ENCODE peak calls at places on chromosome 4, in four cellular contexts. One of them, this sample, is unnamed.

GRCh38 chr4:86950835-86951525 is 16.2 kb downstream of the AFF1 start:
- DNase-seq in AG10803: peak; percentile 91
- DNase-seq in CD4-positive, alpha-beta memory T cell: no peak
- DNase-seq in brain microvascular endothelial cell: no peak
- DNase-seq in this sample: no peak

GRCh38 chr4:26557164-26557563 is 26.7 kb upstream of the TBC1D19 start:
- DNase-seq in CD4-positive, alpha-beta memory T cell: no peak
- DNase-seq in brain microvascular endothelial cell: peak; percentile 68
- DNase-seq in AG10803: peak; percentile 100
- DNase-seq in this sample: peak; percentile 51

GRCh38 chr4:183563874-183564273 is 59.0 kb downstream of the ING2 start:
- DNase-seq in CD4-positive, alpha-beta memory T cell: no peak
- DNase-seq in AG10803: peak; percentile 24
- DNase-seq in brain microvascular endothelial cell: no peak
- DNase-seq in this sample: peak; percentile 20

GRCh38 chr4:155914782-155915181 is 11.3 kb downstream of the TDO2 start:
- DNase-seq in CD4-positive, alpha-beta memory T cell: no peak
- DNase-seq in AG10803: no peak
- DNase-seq in brain microvascular endothelial cell: no peak
- DNase-seq in this sample: no peak

GRCh38 chr4:70705856-70706461 is 15.8 kb upstream of the RUFY3 start:
- DNase-seq in AG10803: peak; percentile 57
- DNase-seq in CD4-positive, alpha-beta memory T cell: no peak
- DNase-seq in brain microvascular endothelial cell: peak; percentile 40
- DNase-seq in this sample: no peak

GRCh38 chr4:14222630-14223029 is 595.1 kb upstream of the BOD1L1 start:
- DNase-seq in brain microvascular endothelial cell: no peak
- DNase-seq in AG10803: no peak
- DNase-seq in CD4-positive, alpha-beta memory T cell: no peak
- DNase-seq in this sample: no peak

GRCh38 chr4:155582971-155583437 is 83.6 kb upstream of the GUCY1A1 start:
- DNase-seq in CD4-positive, alpha-beta memory T cell: peak; percentile 19
- DNase-seq in brain microvascular endothelial cell: peak; percentile 36
- DNase-seq in AG10803: peak; percentile 43
- DNase-seq in this sample: peak; percentile 89

GRCh38 chr4:150591284-150591874 is 9.4 kb downstream of the MAB21L2 start:
- DNase-seq in CD4-positive, alpha-beta memory T cell: no peak
- DNase-seq in AG10803: no peak
- DNase-seq in brain microvascular endothelial cell: no peak
- DNase-seq in this sample: no peak

GRCh38 chr4:176566769-176567168 is 226.0 kb downstream of the VEGFC start:
- DNase-seq in CD4-positive, alpha-beta memory T cell: no peak
- DNase-seq in AG10803: no peak
- DNase-seq in brain microvascular endothelial cell: no peak
- DNase-seq in this sample: peak; percentile 17

GRCh38 chr4:94373752-94374151 is 31.1 kb upstream of the HPGDS start:
- DNase-seq in AG10803: no peak
- DNase-seq in brain microvascular endothelial cell: no peak
- DNase-seq in CD4-positive, alpha-beta memory T cell: no peak
- DNase-seq in this sample: no peak

GRCh38 chr4:159179310-159179958 is 76.6 kb downstream of the RAPGEF2 start:
- DNase-seq in brain microvascular endothelial cell: no peak
- DNase-seq in CD4-positive, alpha-beta memory T cell: no peak
- DNase-seq in AG10803: no peak
- DNase-seq in this sample: no peak

GRCh38 chr4:1635452-1635851 is 48.7 kb downstream of the FAM53A start:
- DNase-seq in AG10803: peak; percentile 30
- DNase-seq in CD4-positive, alpha-beta memory T cell: no peak
- DNase-seq in brain microvascular endothelial cell: no peak
- DNase-seq in this sample: no peak
- H3K4me3 ChIP-seq in AG10803: no peak overlapping the region
- H3K4me3 ChIP-seq in CD4-positive, alpha-beta memory T cell: no peak overlapping the region
- H3K4me3 ChIP-seq in brain microvascular endothelial cell: no peak overlapping the region
- H3K4me3 ChIP-seq in this sample: no peak overlapping the region

DNA sequence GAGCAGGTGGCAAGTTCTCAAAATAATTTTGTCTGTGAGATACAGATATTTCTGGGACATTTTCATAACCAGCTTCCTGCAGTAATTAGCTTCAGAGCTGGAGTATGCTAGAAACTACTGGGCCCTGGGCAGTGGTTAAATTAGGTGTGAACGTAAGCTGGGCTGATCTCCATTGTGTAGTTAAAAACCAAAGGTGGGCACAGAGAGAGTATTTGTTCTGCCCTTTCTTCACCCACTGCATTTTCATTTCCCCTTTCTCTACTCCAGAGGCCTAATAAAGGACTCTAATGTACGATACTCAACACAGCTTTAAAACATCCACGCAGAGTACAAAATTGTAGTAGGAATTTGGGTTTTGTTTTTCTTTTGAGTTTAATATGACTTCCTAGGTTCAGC is 252.7 kb downstream of the SPRY1 start:
- DNase-seq in AG10803: no peak
- DNase-seq in CD4-positive, alpha-beta memory T cell: no peak
- DNase-seq in brain microvascular endothelial cell: no peak
- DNase-seq in this sample: no peak
- H3K4me3 ChIP-seq in AG10803: no peak overlapping the region
- H3K4me3 ChIP-seq in CD4-positive, alpha-beta memory T cell: no peak overlapping the region
- H3K4me3 ChIP-seq in brain microvascular endothelial cell: no peak overlapping the region
- H3K4me3 ChIP-seq in this sample: no peak overlapping the region

DNA sequence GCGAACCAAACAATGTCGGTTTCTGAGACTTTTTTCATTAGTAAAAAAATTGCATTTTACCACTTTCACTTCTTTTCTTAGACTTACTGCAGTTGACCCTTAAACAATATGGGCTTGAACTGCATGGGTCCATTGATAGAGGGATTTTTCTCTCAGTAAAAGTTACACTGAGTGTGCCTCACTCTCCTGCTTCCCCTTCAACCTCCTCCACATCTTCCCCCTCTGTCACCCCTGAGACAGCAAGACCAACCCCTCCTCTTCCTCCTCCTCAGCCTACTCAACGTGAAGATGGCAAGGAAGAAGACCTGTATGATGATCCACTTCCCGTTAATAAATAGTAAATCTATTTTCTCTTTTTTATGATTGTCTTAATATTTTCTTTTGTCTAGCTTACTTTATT is 43.4 kb downstream of the TEC start:
- DNase-seq in AG10803: no peak
- DNase-seq in CD4-positive, alpha-beta memory T cell: no peak
- DNase-seq in brain microvascular endothelial cell: no peak
- DNase-seq in this sample: no peak
- H3K4me3 ChIP-seq in AG10803: no peak overlapping the region
- H3K4me3 ChIP-seq in CD4-positive, alpha-beta memory T cell: no peak overlapping the region
- H3K4me3 ChIP-seq in brain microvascular endothelial cell: no peak overlapping the region
- H3K4me3 ChIP-seq in this sample: no peak overlapping the region

GRCh38 chr4:85939595-85939994 is 420.3 kb downstream of the MAPK10 start:
- DNase-seq in CD4-positive, alpha-beta memory T cell: no peak
- DNase-seq in brain microvascular endothelial cell: no peak
- DNase-seq in AG10803: peak; percentile 65
- DNase-seq in this sample: no peak

GRCh38 chr4:85938902-85939301 is 421.0 kb downstream of the MAPK10 start:
- DNase-seq in AG10803: no peak
- DNase-seq in CD4-positive, alpha-beta memory T cell: no peak
- DNase-seq in brain microvascular endothelial cell: no peak
- DNase-seq in this sample: no peak

GRCh38 chr4:85938062-85938461 is 421.8 kb downstream of the MAPK10 start:
- DNase-seq in brain microvascular endothelial cell: no peak
- DNase-seq in CD4-positive, alpha-beta memory T cell: no peak
- DNase-seq in AG10803: no peak
- DNase-seq in this sample: no peak

GRCh38 chr4:85942107-85942506 is 417.7 kb downstream of the MAPK10 start:
- DNase-seq in AG10803: no peak
- DNase-seq in brain microvascular endothelial cell: no peak
- DNase-seq in CD4-positive, alpha-beta memory T cell: no peak
- DNase-seq in this sample: no peak

GRCh38 chr4:85940131-85940530 is 419.7 kb downstream of the MAPK10 start:
- DNase-seq in CD4-positive, alpha-beta memory T cell: no peak
- DNase-seq in AG10803: no peak
- DNase-seq in brain microvascular endothelial cell: no peak
- DNase-seq in this sample: no peak
- H3K4me3 ChIP-seq in CD4-positive, alpha-beta memory T cell: no peak overlapping the region
- H3K4me3 ChIP-seq in AG10803: peak overlapping the region; percentile 54
- H3K4me3 ChIP-seq in brain microvascular endothelial cell: no peak overlapping the region
- H3K4me3 ChIP-seq in this sample: no peak overlapping the region

DNA sequence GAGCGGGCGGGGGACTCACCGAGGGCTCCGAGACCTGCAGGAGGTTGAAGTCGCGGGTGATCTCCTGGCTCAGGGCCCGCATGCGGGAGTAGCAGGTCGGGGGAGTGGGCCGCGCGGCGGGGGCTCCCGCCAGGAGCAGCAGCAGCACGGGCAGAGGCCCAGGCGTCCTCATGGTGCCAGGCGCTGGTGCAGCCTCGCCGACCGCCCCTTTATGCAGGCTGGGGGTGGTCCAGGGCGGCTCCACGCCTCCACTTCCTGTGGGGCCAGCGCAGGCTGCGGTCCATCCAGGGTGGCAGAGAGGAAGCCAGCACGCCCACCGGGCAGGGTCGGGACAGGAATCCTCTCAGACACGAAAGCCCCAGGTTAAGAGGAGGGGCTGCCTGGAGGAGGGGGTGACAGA is at the start of gene CYTL1:
- DNase-seq in AG10803: no peak
- DNase-seq in CD4-positive, alpha-beta memory T cell: no peak
- DNase-seq in brain microvascular endothelial cell: no peak
- DNase-seq in this sample: no peak
- H3K4me3 ChIP-seq in AG10803: no peak within 1 kb of the TSS
- H3K4me3 ChIP-seq in CD4-positive, alpha-beta memory T cell: no peak within 1 kb of the TSS
- H3K4me3 ChIP-seq in brain microvascular endothelial cell: peak within 1 kb of the TSS; percentile 49
- H3K4me3 ChIP-seq in this sample: peak within 1 kb of the TSS; percentile 14

GRCh38 chr4:88759039-88759631 is 61.5 kb upstream of the NAP1L5 start:
- DNase-seq in brain microvascular endothelial cell: peak; percentile 27
- DNase-seq in CD4-positive, alpha-beta memory T cell: no peak
- DNase-seq in AG10803: peak; percentile 66
- DNase-seq in this sample: peak; percentile 81
- H3K4me3 ChIP-seq in brain microvascular endothelial cell: no peak overlapping the region
- H3K4me3 ChIP-seq in CD4-positive, alpha-beta memory T cell: no peak overlapping the region
- H3K4me3 ChIP-seq in AG10803: no peak overlapping the region
- H3K4me3 ChIP-seq in this sample: no peak overlapping the region

DNA sequence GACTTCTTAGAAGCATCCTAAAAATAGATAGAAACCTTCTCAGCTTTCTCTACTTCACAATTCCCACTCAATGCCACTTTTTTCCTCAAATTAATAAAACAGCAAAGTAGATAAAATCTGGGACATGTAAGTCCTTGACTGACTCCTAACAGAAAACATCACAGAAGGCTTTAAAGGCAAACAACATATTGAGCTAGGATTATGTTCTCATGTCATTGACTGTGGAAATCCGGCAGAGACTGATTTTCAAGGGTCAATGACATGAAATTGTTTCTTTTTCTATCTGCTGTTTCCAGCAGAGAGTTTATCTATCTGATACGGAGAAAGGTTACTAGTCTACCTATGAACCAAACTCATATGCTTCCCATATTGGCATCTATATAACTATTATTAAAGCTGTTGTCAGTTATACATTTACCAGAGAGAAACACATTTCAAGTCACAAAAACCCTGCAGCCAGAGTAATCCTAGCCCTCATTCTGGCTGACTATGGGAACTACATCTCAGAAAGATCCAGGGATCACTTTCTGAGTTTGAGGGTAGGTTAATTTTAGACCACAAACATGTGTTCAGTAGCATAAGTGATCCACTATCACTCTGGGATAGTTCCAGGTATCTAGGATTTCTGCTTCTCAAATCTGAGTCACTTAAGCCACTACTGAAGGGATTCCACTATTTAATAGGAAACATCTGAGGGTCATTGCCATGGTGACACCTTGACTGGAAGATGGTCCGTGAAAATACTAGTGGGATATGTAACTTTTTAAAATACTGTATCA is 147.6 kb downstream of the PPP3CA start:
- DNase-seq in CD4-positive, alpha-beta memory T cell: no peak
- DNase-seq in AG10803: peak; percentile 62
- DNase-seq in brain microvascular endothelial cell: peak; percentile 28
- DNase-seq in this sample: peak; percentile 23
- H3K4me3 ChIP-seq in CD4-positive, alpha-beta memory T cell: no peak overlapping the region
- H3K4me3 ChIP-seq in AG10803: no peak overlapping the region
- H3K4me3 ChIP-seq in brain microvascular endothelial cell: no peak overlapping the region
- H3K4me3 ChIP-seq in this sample: no peak overlapping the region

GRCh38 chr4:7693711-7694110 is 245.9 kb downstream of the AFAP1 start:
- DNase-seq in brain microvascular endothelial cell: no peak
- DNase-seq in CD4-positive, alpha-beta memory T cell: no peak
- DNase-seq in AG10803: no peak
- DNase-seq in this sample: no peak

GRCh38 chr4:7692451-7693236 is 247.0 kb downstream of the AFAP1 start:
- DNase-seq in brain microvascular endothelial cell: no peak
- DNase-seq in AG10803: no peak
- DNase-seq in CD4-positive, alpha-beta memory T cell: no peak
- DNase-seq in this sample: no peak

GRCh38 chr4:7693237-7693608 is 246.4 kb downstream of the AFAP1 start:
- DNase-seq in brain microvascular endothelial cell: no peak
- DNase-seq in AG10803: no peak
- DNase-seq in CD4-positive, alpha-beta memory T cell: no peak
- DNase-seq in this sample: no peak

GRCh38 chr4:7691992-7692391 is 247.7 kb downstream of the AFAP1 start:
- DNase-seq in CD4-positive, alpha-beta memory T cell: no peak
- DNase-seq in brain microvascular endothelial cell: no peak
- DNase-seq in AG10803: peak; percentile 12
- DNase-seq in this sample: peak; percentile 13

GRCh38 chr4:7694256-7694775 is 245.3 kb downstream of the AFAP1 start:
- DNase-seq in AG10803: no peak
- DNase-seq in brain microvascular endothelial cell: no peak
- DNase-seq in CD4-positive, alpha-beta memory T cell: no peak
- DNase-seq in this sample: no peak
- H3K4me3 ChIP-seq in AG10803: no peak overlapping the region
- H3K4me3 ChIP-seq in brain microvascular endothelial cell: no peak overlapping the region
- H3K4me3 ChIP-seq in CD4-positive, alpha-beta memory T cell: no peak overlapping the region
- H3K4me3 ChIP-seq in this sample: no peak overlapping the region

GRCh38 chr4:104494161-104494560 is 533 bp downstream of the CXXC4 start:
- DNase-seq in CD4-positive, alpha-beta memory T cell: no peak
- DNase-seq in AG10803: no peak
- DNase-seq in brain microvascular endothelial cell: no peak
- DNase-seq in this sample: peak; percentile 1
- H3K4me3 ChIP-seq in CD4-positive, alpha-beta memory T cell: no peak overlapping the region
- H3K4me3 ChIP-seq in AG10803: no peak overlapping the region
- H3K4me3 ChIP-seq in brain microvascular endothelial cell: peak overlapping the region; percentile 67
- H3K4me3 ChIP-seq in this sample: peak overlapping the region; percentile 63